ENCODE peak calls at places on chromosomes 1 and 21, in eight cellular contexts. P is heart right ventricle, D is choroid plexus epithelial cell, N is tibial nerve, Q is cardiac muscle cell, C is IMR-90, O is fibroblast of lung, R is HFF-Myc. U is an unnamed sample.

GRCh38 chr1:244067893-244068292 is 16.8 kb downstream of the ZBTB18 start:
- DNase-seq in R (no peak), C (peak), Q (no peak), O (peak), P (no peak), D (no peak), N (no peak), U (no peak)

GRCh38 chr1:53183277-53183990 is 13.2 kb upstream of the CPT2 start:
- DNase-seq in N (peak), D (peak), O (no peak), R (peak), P (no peak), C (peak), Q (no peak), U (peak)

GRCh38 chr1:156295391-156295947 is at the start of gene GLMP:
- DNase-seq in R (no peak), D (peak), O (peak), P (peak), Q (peak), N (peak), C (peak), U (peak)

GRCh38 chr1:161182214-161182613 is 4.9 kb upstream of the B4GALT3 start:
- DNase-seq in P (no peak), N (no peak), Q (no peak), O (peak), D (peak), R (no peak), C (peak), U (peak)

GRCh38 chr21:26100573-26100972 is 70.0 kb downstream of the APP start:
- DNase-seq in O (no peak), D (no peak), C (no peak), N (no peak), Q (no peak), P (no peak), R (no peak), U (no peak)

GRCh38 chr1:97904528-97904927 is 16.3 kb downstream of the DPYD start:
- DNase-seq in R (no peak), P (no peak), C (peak), N (no peak), O (peak), D (peak), Q (no peak), U (peak)

GRCh38 chr1:15154480-15155036 is 1.0 kb downstream of the TMEM51 start:
- DNase-seq in C (no peak), P (no peak), Q (peak), O (peak), R (no peak), D (peak), N (no peak), U (no peak)

GRCh38 chr1:217275617-217276398 is 355.1 kb downstream of the GPATCH2 start:
- DNase-seq in P (no peak), C (peak), N (no peak), O (peak), D (peak), R (peak), Q (no peak), U (peak)

GRCh38 chr1:225541383-225541782 is 111.5 kb downstream of the ENAH start:
- DNase-seq in R (no peak), D (no peak), C (no peak), O (no peak), Q (no peak), P (no peak), N (no peak), U (no peak)

GRCh38 chr1:207049514-207049913 is 1.5 kb downstream of the YOD1 start:
- DNase-seq in C (no peak), O (no peak), D (no peak), Q (no peak), P (no peak), R (no peak), N (no peak), U (no peak)

GRCh38 chr1:63322944-63323865 is 838 bp downstream of the FOXD3 start:
- DNase-seq in R (no peak), O (no peak), C (no peak), Q (peak), N (no peak), P (no peak), D (peak), U (no peak)

GRCh38 chr1:87942165-87942564 is 613.5 kb downstream of the LMO4 start:
- DNase-seq in R (no peak), N (no peak), O (peak), D (peak), Q (no peak), C (peak), P (no peak), U (peak)

GRCh38 chr1:214463596-214463995 is 87.8 kb downstream of the PTPN14 start:
- DNase-seq in O (peak), R (no peak), P (no peak), C (no peak), Q (no peak), N (no peak), D (no peak), U (no peak)

GRCh38 chr1:21338568-21339401 is 48.5 kb upstream of the ECE1 start:
- DNase-seq in R (no peak), O (no peak), P (peak), C (peak), D (peak), N (peak), Q (no peak), U (peak)

GRCh38 chr1:31773861-31774260 is 9.7 kb upstream of the ADGRB2 start:
- DNase-seq in Q (no peak), D (no peak), C (no peak), O (no peak), R (no peak), P (no peak), N (no peak), U (no peak)

GRCh38 chr21:15401331-15401730 is 328.5 kb upstream of the USP25 start:
- DNase-seq in N (no peak), Q (no peak), C (no peak), P (no peak), D (no peak), R (no peak), O (no peak), U (peak)

GRCh38 chr1:111101854-111102642 is 37.8 kb downstream of the DRAM2 start:
- DNase-seq in Q (no peak), P (no peak), R (no peak), C (no peak), O (no peak), D (no peak), N (no peak), U (no peak)

GRCh38 chr1:95532335-95532734 is 298.3 kb downstream of the RWDD3 start:
- DNase-seq in N (no peak), O (no peak), C (no peak), Q (no peak), R (no peak), D (no peak), P (no peak), U (no peak)

GRCh38 chr1:153534226-153534932 is 1.4 kb downstream of the S100A6 start:
- DNase-seq in O (peak), Q (no peak), C (peak), R (no peak), D (no peak), N (no peak), P (no peak), U (peak)

GRCh38 chr1:221779771-221780170 is 37.9 kb upstream of the DUSP10 start:
- DNase-seq in O (no peak), Q (no peak), D (no peak), C (no peak), R (no peak), N (no peak), P (no peak), U (no peak)

GRCh38 chr1:81660286-81660685 is 140.4 kb upstream of the ADGRL2 start:
- DNase-seq in Q (no peak), N (no peak), D (peak), C (peak), R (no peak), P (no peak), O (peak), U (peak)

GRCh38 chr21:41816583-41817165 is 49.8 kb upstream of the RIPK4 start:
- DNase-seq in C (peak), D (peak), N (peak), R (peak), O (peak), Q (peak), P (peak), U (peak)

GRCh38 chr1:27724961-27725373 is 794 bp upstream of the FAM76A start:
- DNase-seq in O (peak), R (no peak), N (peak), P (peak), Q (no peak), D (peak), C (no peak), U (peak)

GRCh38 chr1:236345728-236346127 is 48.4 kb upstream of the EDARADD start:
- DNase-seq in C (no peak), D (peak), R (no peak), O (no peak), P (no peak), N (no peak), Q (peak), U (no peak)

GRCh38 chr1:145706282-145706681 is 886 bp downstream of the PDZK1 start:
- DNase-seq in N (no peak), D (no peak), O (peak), C (peak), P (no peak), Q (no peak), R (no peak), U (peak)

GRCh38 chr1:93907718-93908117 is 1.5 kb downstream of the GCLM start:
- DNase-seq in C (peak), N (peak), D (peak), R (peak), Q (no peak), P (peak), O (peak), U (peak)

GRCh38 chr21:41970751-41971653 is 17.2 kb upstream of the C2CD2 start:
- DNase-seq in N (peak), P (no peak), Q (no peak), O (no peak), D (no peak), C (no peak), R (no peak), U (no peak)

GRCh38 chr1:29520571-29521437 is 284.5 kb downstream of the PTPRU start:
- DNase-seq in Q (no peak), O (no peak), P (no peak), C (no peak), R (no peak), D (no peak), N (no peak), U (no peak)

GRCh38 chr1:170734412-170735175 is 70.7 kb downstream of the PRRX1 start:
- DNase-seq in D (peak), R (no peak), C (peak), N (no peak), O (peak), P (no peak), Q (no peak), U (no peak)

GRCh38 chr1:163357378-163357777 is 35.6 kb downstream of the NUF2 start:
- DNase-seq in P (no peak), O (peak), D (peak), R (no peak), Q (peak), C (peak), N (no peak), U (peak)

GRCh38 chr21:32977216-32977615 is 48.5 kb upstream of the OLIG2 start:
- DNase-seq in R (no peak), C (no peak), P (no peak), Q (no peak), O (no peak), N (no peak), D (no peak), U (no peak)

GRCh38 chr1:167790117-167790516 is 68.3 kb downstream of the MPZL1 start:
- DNase-seq in P (no peak), O (no peak), Q (no peak), N (no peak), R (no peak), C (no peak), D (no peak), U (no peak)

GRCh38 chr1:45957684-45958083 is 154.3 kb downstream of the MAST2 start:
- DNase-seq in C (no peak), P (no peak), R (no peak), D (peak), O (no peak), N (no peak), Q (no peak), U (no peak)

GRCh38 chr1:45952072-45952471 is 148.7 kb downstream of the MAST2 start:
- DNase-seq in P (no peak), R (no peak), O (no peak), N (no peak), D (no peak), C (no peak), Q (no peak), U (no peak)

GRCh38 chr1:45954401-45954847 is 151.0 kb downstream of the MAST2 start:
- DNase-seq in R (peak), N (no peak), C (peak), P (peak), D (peak), Q (no peak), O (peak), U (peak)

GRCh38 chr1:45958317-45958716 is 154.9 kb downstream of the MAST2 start:
- DNase-seq in R (no peak), N (no peak), D (no peak), O (no peak), C (no peak), Q (no peak), P (no peak), U (no peak)

DNA sequence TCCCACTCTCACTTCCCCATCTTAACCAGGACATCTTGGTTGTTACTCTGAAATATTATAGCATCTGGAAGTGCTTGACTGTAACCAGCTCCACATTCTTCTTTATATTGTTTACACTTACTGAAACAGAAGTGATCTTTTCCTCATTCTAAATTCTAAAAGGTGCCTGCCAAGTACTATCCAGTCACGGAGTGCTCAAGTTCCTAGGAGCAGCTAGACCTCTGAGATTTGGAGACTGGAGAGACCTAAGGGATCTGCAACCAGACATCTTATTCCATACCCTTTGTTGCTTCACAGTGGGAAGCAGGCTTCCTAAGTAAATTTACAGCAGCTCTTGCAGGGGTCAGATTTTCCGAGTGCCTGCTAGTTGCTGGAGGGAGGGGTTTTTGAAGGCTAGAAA is 150.5 kb downstream of the MAST2 start:
- DNase-seq in O (peak), R (no peak), D (peak), C (peak), P (no peak), Q (peak), N (no peak), U (peak)
- H3K4me3 ChIP-seq in O (no peak), R (no peak), D (no peak), C (no peak), P (no peak), Q (no peak), N (no peak), U (peak)

DNA sequence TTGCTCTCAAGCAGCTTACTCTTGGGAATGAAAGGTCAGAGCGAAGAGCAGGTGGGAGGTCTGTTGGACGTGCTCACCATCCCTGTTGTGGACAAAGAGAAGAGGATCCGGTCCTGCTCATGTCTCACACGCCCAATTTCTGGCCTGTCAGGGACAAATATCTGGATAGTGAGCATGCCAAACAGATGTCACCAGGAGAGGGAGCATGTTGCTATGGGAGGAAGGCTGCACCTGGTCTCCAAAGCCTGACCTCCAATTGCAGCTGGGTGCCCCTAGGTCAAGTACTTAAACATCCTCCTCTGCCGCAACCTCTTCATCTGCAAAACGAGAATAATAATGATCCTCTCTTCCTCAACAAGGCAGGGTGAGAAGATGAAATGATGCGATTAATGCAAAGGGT is 53.4 kb downstream of the DMRTA2 start:
- DNase-seq in C (no peak), O (no peak), Q (no peak), P (no peak), D (peak), R (no peak), N (no peak), U (no peak)
- TF ChIP-seq CTCF in C (peak), O (no peak), Q (peak), P (no peak), D (peak), R (no peak), N (no peak), U (peak)

DNA sequence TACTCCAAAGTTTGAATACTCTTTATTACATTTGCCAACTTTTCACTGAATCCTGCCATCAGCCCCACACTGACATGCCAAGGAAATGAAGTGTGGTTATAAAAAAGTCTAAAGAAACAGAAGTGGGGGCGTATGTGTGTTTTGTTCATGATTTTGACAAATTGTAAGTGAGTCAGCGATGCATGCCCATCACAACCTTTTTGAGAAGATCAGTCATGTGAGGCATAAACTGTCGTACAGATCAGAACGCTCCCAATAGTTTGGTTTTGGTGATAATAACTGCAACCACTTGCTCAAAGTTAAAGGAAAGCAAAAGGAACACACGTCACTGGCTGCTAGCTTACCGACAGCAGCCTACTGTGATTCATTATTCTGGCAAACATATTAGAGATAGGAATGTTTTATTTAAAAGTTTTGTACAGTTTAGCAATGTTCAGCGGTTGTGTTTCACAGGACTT is 95.6 kb downstream of the RGS2 start:
- DNase-seq in R (peak), P (no peak), Q (no peak), D (peak), C (peak), N (no peak), O (peak), U (peak)
- H3K4me3 ChIP-seq in R (no peak), P (no peak), Q (no peak), D (peak), C (peak), N (no peak), O (peak), U (peak)

GRCh38 chr1:9588551-9589143 is at the start of gene TMEM201:
- DNase-seq in P (peak), C (peak), Q (peak), O (peak), N (peak), D (peak), R (peak), U (peak)
- TF ChIP-seq CTCF in P (peak), C (peak), Q (peak), O (peak), N (peak), D (peak), R (peak), U (peak)

GRCh38 chr1:201229771-201230635 is 39.4 kb downstream of the IGFN1 start:
- DNase-seq in N (no peak), Q (no peak), R (peak), D (peak), P (no peak), O (peak), C (peak), U (peak)
- H3K4me3 ChIP-seq in N (no peak), Q (no peak), R (no peak), D (no peak), P (no peak), O (no peak), C (no peak), U (no peak)

GRCh38 chr1:25797939-25798338 is 2.1 kb upstream of the SELENON start:
- DNase-seq in O (no peak), P (no peak), N (no peak), C (no peak), R (no peak), D (peak), Q (peak), U (peak)
- TF ChIP-seq CTCF in O (peak), P (peak), N (peak), C (peak), R (peak), D (peak), Q (peak), U (peak)

DNA sequence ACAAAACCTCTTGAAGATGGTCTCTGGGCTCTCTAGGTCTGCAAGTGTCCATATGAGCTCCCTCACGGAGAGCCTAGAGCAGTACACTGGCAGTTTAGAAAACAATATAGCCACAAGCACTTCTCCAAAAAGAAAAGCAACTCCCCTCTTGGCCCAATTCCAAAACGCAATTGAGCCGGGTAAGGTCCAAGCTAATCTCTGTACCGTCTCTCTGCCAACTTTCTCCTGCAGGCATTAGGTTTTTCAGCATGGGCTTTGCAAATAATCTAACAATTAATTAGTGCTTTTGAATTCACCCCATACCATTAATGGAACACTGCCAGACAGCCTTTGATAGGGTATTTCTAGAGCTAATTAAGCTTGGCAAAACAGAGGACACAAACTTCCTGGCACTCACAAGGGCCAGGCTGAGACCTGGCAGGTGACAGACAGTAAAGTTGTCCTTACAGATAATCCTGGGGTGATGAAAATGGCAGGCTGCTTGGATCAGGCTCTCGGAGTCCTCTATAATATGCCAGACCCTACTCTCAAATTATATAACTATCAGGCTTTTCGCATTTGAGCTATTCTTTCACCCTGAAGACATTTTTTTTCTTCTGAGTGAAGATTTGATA is 39.8 kb downstream of the TGFBR3 start:
- DNase-seq in N (peak), C (peak), P (peak), O (peak), Q (peak), R (peak), D (peak), U (peak)
- H3K4me3 ChIP-seq in N (no peak), C (no peak), P (no peak), O (peak), Q (no peak), R (no peak), D (no peak), U (no peak)

GRCh38 chr1:150484431-150484830 is 2.8 kb upstream of the TARS2 start:
- DNase-seq in R (no peak), D (no peak), C (peak), O (peak), P (no peak), N (no peak), Q (peak), U (peak)

GRCh38 chr1:150486966-150487762 is at the start of gene TARS2:
- DNase-seq in D (peak), O (peak), Q (peak), R (peak), P (peak), N (peak), C (peak), U (peak)

GRCh38 chr1:150479927-150480352 is 7.3 kb upstream of the TARS2 start:
- DNase-seq in O (no peak), C (no peak), D (no peak), Q (no peak), N (no peak), P (no peak), R (no peak), U (no peak)

GRCh38 chr1:150487763-150488115 is 520 bp downstream of the TARS2 start:
- DNase-seq in D (no peak), C (no peak), O (no peak), N (no peak), Q (no peak), P (no peak), R (no peak), U (no peak)

GRCh38 chr1:150484861-150485260 is 2.4 kb upstream of the TARS2 start:
- DNase-seq in Q (no peak), O (peak), R (no peak), D (peak), P (no peak), N (no peak), C (peak), U (peak)
- TF ChIP-seq CTCF in Q (peak), O (peak), R (peak), D (peak), P (no peak), N (no peak), C (peak), U (peak)

GRCh38 chr1:9309991-9310390 is 17.3 kb downstream of the SPSB1 start:
- DNase-seq in O (no peak), C (no peak), R (no peak), P (no peak), D (no peak), N (no peak), Q (no peak), U (no peak)
- H3K4me3 ChIP-seq in O (no peak), C (no peak), R (no peak), P (no peak), D (no peak), N (no peak), Q (no peak), U (no peak)

GRCh38 chr1:57683037-57683928 is 259.4 kb upstream of the DAB1 start:
- DNase-seq in Q (no peak), R (no peak), P (no peak), N (no peak), C (no peak), D (no peak), O (no peak), U (no peak)
- TF ChIP-seq CTCF in Q (no peak), R (no peak), P (no peak), N (no peak), C (no peak), D (no peak), O (no peak), U (no peak)